ENCODE peak calls at places on chromosomes 7 and 10, in ten cellular contexts. J is NCI-H345; O is T-cell; B is activated CD4-positive, alpha-beta T cell treated with anti-CD3 and anti-CD28 coated beads, Interleukin-2, amount 50 U/mL, for 24 hours; G is heart left ventricle; U is M059J; Q is activated T-cell treated with anti-CD3 and anti-CD28 coated beads, Interleukin-2, amount 50 U/mL, for 4 hours; N is hepatocyte; L is left cardiac atrium; X is T-helper 9 cell. Z is an unnamed sample.

GRCh38 chr7:50363327-50364060 is 59.0 kb downstream of the IKZF1 start:
- DNase-seq in J (no peak), O (peak), B (no peak), G (no peak), U (no peak), Q (no peak), N (no peak), L (no peak), X (no peak), Z (peak)

GRCh38 chr7:118846977-118847376 is 622.5 kb downstream of the ANKRD7 start:
- DNase-seq in J (no peak), O (no peak), B (no peak), G (no peak), U (no peak), Q (no peak), N (no peak), L (no peak), X (no peak), Z (no peak)

GRCh38 chr7:106071999-106072714 is 40.0 kb downstream of the SYPL1 start:
- DNase-seq in J (peak), O (no peak), B (no peak), G (peak), U (no peak), Q (no peak), N (peak), L (peak), X (no peak), Z (no peak)

GRCh38 chr10:60235001-60235400 is 154.7 kb downstream of the ANK3 start:
- DNase-seq in J (peak), O (no peak), B (no peak), G (peak), U (peak), Q (no peak), N (no peak), L (no peak), X (no peak), Z (no peak)

GRCh38 chr7:73442903-73443542 is 9.4 kb downstream of the FZD9 start:
- DNase-seq in J (no peak), O (no peak), B (no peak), G (no peak), U (peak), Q (no peak), N (no peak), L (no peak), X (no peak), Z (no peak)

GRCh38 chr7:48899932-48900331 is 24.4 kb upstream of the CDC14C start:
- DNase-seq in J (no peak), O (no peak), B (no peak), G (no peak), U (peak), Q (no peak), N (no peak), L (no peak), X (no peak), Z (no peak)

GRCh38 chr7:117596134-117596533 is 116.3 kb downstream of the CFTR start:
- DNase-seq in J (no peak), O (no peak), B (no peak), G (no peak), U (no peak), Q (no peak), N (no peak), L (no peak), X (no peak), Z (no peak)

GRCh38 chr7:25098096-25099046 is 26.7 kb downstream of the CYCS start:
- DNase-seq in J (peak), O (peak), B (peak), G (peak), U (peak), Q (peak), N (peak), L (peak), X (peak), Z (peak)

GRCh38 chr7:96786998-96787395 is 77.4 kb upstream of the SEM1 start:
- DNase-seq in J (no peak), O (no peak), B (no peak), G (no peak), U (no peak), Q (no peak), N (no peak), L (no peak), X (no peak), Z (no peak)

GRCh38 chr10:100637785-100638184 is 102.0 kb downstream of the HIF1AN start:
- DNase-seq in J (no peak), O (no peak), B (no peak), G (no peak), U (peak), Q (no peak), N (peak), L (no peak), X (no peak), Z (no peak)

GRCh38 chr7:2879354-2879753 is 35.2 kb upstream of the GNA12 start:
- DNase-seq in J (no peak), O (no peak), B (no peak), G (no peak), U (no peak), Q (no peak), N (no peak), L (no peak), X (no peak), Z (no peak)

GRCh38 chr7:237385-237784 is 45.0 kb downstream of the FAM20C start:
- DNase-seq in J (no peak), O (no peak), B (no peak), G (no peak), U (no peak), Q (no peak), N (no peak), L (no peak), X (no peak), Z (no peak)

GRCh38 chr10:132185601-132186487 is 904 bp upstream of the DPYSL4 start:
- DNase-seq in J (peak), O (peak), B (no peak), G (peak), U (no peak), Q (no peak), N (peak), L (no peak), X (peak), Z (peak)

GRCh38 chr7:73681031-73681430 is 2.2 kb downstream of the DNAJC30 start:
- DNase-seq in J (no peak), O (no peak), B (no peak), G (no peak), U (peak), Q (no peak), N (no peak), L (peak), X (no peak), Z (no peak)

GRCh38 chr7:80890839-80891544 is 27.9 kb downstream of the SEMA3C start:
- DNase-seq in J (no peak), O (no peak), B (no peak), G (no peak), U (no peak), Q (no peak), N (no peak), L (no peak), X (no peak), Z (no peak)

Z was measured in effector memory CD4-positive, alpha-beta T cell.